ENCODE peak calls at places on chromosomes 13 and 19, in ten cellular contexts. One of them, this sample, is unnamed.
A peak's percentile ranks its signal among the peaks of the same experiment; 100 is the strongest.

GRCh38 chr13:95620498-95621140 is 23.9 kb downstream of the DZIP1 start:
- DNase-seq in right lobe of liver: no peak
- DNase-seq in lower leg skin: no peak
- DNase-seq in heart left ventricle: no peak
- DNase-seq in tibial nerve: no peak
- DNase-seq in breast epithelium: no peak
- DNase-seq in prostate gland: no peak
- DNase-seq in A549: no peak
- DNase-seq in body of pancreas: no peak
- DNase-seq in endothelial cell of umbilical vein: no peak
- DNase-seq in this sample: no peak

GRCh38 chr19:8640402-8641004 is 10.1 kb downstream of the NFILZ start:
- DNase-seq in right lobe of liver: peak; percentile 88
- DNase-seq in endothelial cell of umbilical vein: no peak
- DNase-seq in prostate gland: no peak
- DNase-seq in tibial nerve: no peak
- DNase-seq in body of pancreas: peak; percentile 15
- DNase-seq in heart left ventricle: peak; percentile 40
- DNase-seq in breast epithelium: no peak
- DNase-seq in lower leg skin: peak; percentile 93
- DNase-seq in A549: peak; percentile 97
- DNase-seq in this sample: no peak

GRCh38 chr13:110798595-110798994 is 85.1 kb downstream of the ING1 start:
- DNase-seq in tibial nerve: no peak
- DNase-seq in lower leg skin: no peak
- DNase-seq in A549: no peak
- DNase-seq in endothelial cell of umbilical vein: no peak
- DNase-seq in prostate gland: no peak
- DNase-seq in breast epithelium: no peak
- DNase-seq in body of pancreas: no peak
- DNase-seq in heart left ventricle: no peak
- DNase-seq in right lobe of liver: peak; percentile 85
- DNase-seq in this sample: no peak

GRCh38 chr19:29694669-29695627 is 20.1 kb downstream of the C19orf12 start:
- DNase-seq in endothelial cell of umbilical vein: peak; percentile 51
- DNase-seq in right lobe of liver: peak; percentile 90
- DNase-seq in tibial nerve: peak; percentile 79
- DNase-seq in heart left ventricle: peak; percentile 80
- DNase-seq in prostate gland: peak; percentile 70
- DNase-seq in body of pancreas: peak; percentile 88
- DNase-seq in breast epithelium: peak; percentile 78
- DNase-seq in A549: peak; percentile 85
- DNase-seq in lower leg skin: peak; percentile 96
- DNase-seq in this sample: no peak

GRCh38 chr19:11021760-11022144 is 60.9 kb downstream of the SMARCA4 start:
- DNase-seq in heart left ventricle: no peak
- DNase-seq in right lobe of liver: no peak
- DNase-seq in breast epithelium: no peak
- DNase-seq in endothelial cell of umbilical vein: no peak
- DNase-seq in lower leg skin: no peak
- DNase-seq in prostate gland: no peak
- DNase-seq in body of pancreas: no peak
- DNase-seq in A549: no peak
- DNase-seq in tibial nerve: no peak
- DNase-seq in this sample: no peak

GRCh38 chr19:883661-884211 is 9.3 kb downstream of the MED16 start:
- DNase-seq in endothelial cell of umbilical vein: no peak
- DNase-seq in heart left ventricle: no peak
- DNase-seq in A549: no peak
- DNase-seq in prostate gland: no peak
- DNase-seq in lower leg skin: no peak
- DNase-seq in right lobe of liver: no peak
- DNase-seq in breast epithelium: no peak
- DNase-seq in body of pancreas: no peak
- DNase-seq in tibial nerve: no peak
- DNase-seq in this sample: no peak

GRCh38 chr13:41716236-41716635 is 244.7 kb downstream of the VWA8 start:
- DNase-seq in right lobe of liver: no peak
- DNase-seq in heart left ventricle: no peak
- DNase-seq in body of pancreas: no peak
- DNase-seq in prostate gland: no peak
- DNase-seq in A549: no peak
- DNase-seq in tibial nerve: no peak
- DNase-seq in breast epithelium: no peak
- DNase-seq in lower leg skin: no peak
- DNase-seq in endothelial cell of umbilical vein: peak; percentile 49
- DNase-seq in this sample: no peak

GRCh38 chr19:56670961-56671612 is 470 bp downstream of the ZNF835 start:
- DNase-seq in tibial nerve: no peak
- DNase-seq in heart left ventricle: peak; percentile 29
- DNase-seq in right lobe of liver: no peak
- DNase-seq in prostate gland: no peak
- DNase-seq in A549: no peak
- DNase-seq in lower leg skin: peak; percentile 71
- DNase-seq in breast epithelium: no peak
- DNase-seq in endothelial cell of umbilical vein: no peak
- DNase-seq in body of pancreas: peak; percentile 82
- DNase-seq in this sample: no peak

GRCh38 chr13:38767506-38768265 is 80.8 kb downstream of the FREM2 start:
- DNase-seq in tibial nerve: no peak
- DNase-seq in heart left ventricle: no peak
- DNase-seq in body of pancreas: no peak
- DNase-seq in lower leg skin: no peak
- DNase-seq in A549: no peak
- DNase-seq in right lobe of liver: no peak
- DNase-seq in breast epithelium: no peak
- DNase-seq in endothelial cell of umbilical vein: no peak
- DNase-seq in prostate gland: no peak
- DNase-seq in this sample: no peak

GRCh38 chr13:110869805-110870706 is 44.8 kb downstream of the ANKRD10 start:
- DNase-seq in breast epithelium: peak; percentile 93
- DNase-seq in right lobe of liver: no peak
- DNase-seq in tibial nerve: peak; percentile 72
- DNase-seq in lower leg skin: peak; percentile 92
- DNase-seq in heart left ventricle: peak; percentile 85
- DNase-seq in prostate gland: peak; percentile 57
- DNase-seq in endothelial cell of umbilical vein: peak; percentile 99
- DNase-seq in body of pancreas: peak; percentile 88
- DNase-seq in A549: peak; percentile 96
- DNase-seq in this sample: peak; percentile 57

GRCh38 chr19:18868380-18869230 is 27.4 kb downstream of the CERS1 start:
- DNase-seq in endothelial cell of umbilical vein: no peak
- DNase-seq in prostate gland: no peak
- DNase-seq in heart left ventricle: no peak
- DNase-seq in breast epithelium: no peak
- DNase-seq in right lobe of liver: peak; percentile 49
- DNase-seq in A549: no peak
- DNase-seq in lower leg skin: no peak
- DNase-seq in tibial nerve: no peak
- DNase-seq in body of pancreas: no peak
- DNase-seq in this sample: no peak
- H3K4me3 ChIP-seq in endothelial cell of umbilical vein: no peak overlapping the region
- H3K4me3 ChIP-seq in prostate gland: peak overlapping the region; percentile 24
- H3K4me3 ChIP-seq in heart left ventricle: no peak overlapping the region
- H3K4me3 ChIP-seq in breast epithelium: no peak overlapping the region
- H3K4me3 ChIP-seq in right lobe of liver: no peak overlapping the region
- H3K4me3 ChIP-seq in A549: no peak overlapping the region
- H3K4me3 ChIP-seq in lower leg skin: no peak overlapping the region
- H3K4me3 ChIP-seq in tibial nerve: no peak overlapping the region
- H3K4me3 ChIP-seq in body of pancreas: no peak overlapping the region
- H3K4me3 ChIP-seq in this sample: no peak overlapping the region

GRCh38 chr19:38320969-38321339 is 1.3 kb downstream of the KCNK6 start:
- DNase-seq in right lobe of liver: no peak
- DNase-seq in tibial nerve: no peak
- DNase-seq in lower leg skin: no peak
- DNase-seq in heart left ventricle: no peak
- DNase-seq in prostate gland: no peak
- DNase-seq in breast epithelium: no peak
- DNase-seq in endothelial cell of umbilical vein: no peak
- DNase-seq in body of pancreas: no peak
- DNase-seq in A549: no peak
- DNase-seq in this sample: no peak

GRCh38 chr19:38317104-38317612 is 1.4 kb upstream of the YIF1B start:
- DNase-seq in prostate gland: no peak
- DNase-seq in lower leg skin: no peak
- DNase-seq in endothelial cell of umbilical vein: peak; percentile 66
- DNase-seq in body of pancreas: no peak
- DNase-seq in heart left ventricle: no peak
- DNase-seq in tibial nerve: no peak
- DNase-seq in breast epithelium: no peak
- DNase-seq in right lobe of liver: no peak
- DNase-seq in A549: no peak
- DNase-seq in this sample: no peak

GRCh38 chr19:38318595-38319142 is 976 bp upstream of the KCNK6 start:
- DNase-seq in A549: no peak
- DNase-seq in endothelial cell of umbilical vein: peak; percentile 50
- DNase-seq in right lobe of liver: no peak
- DNase-seq in prostate gland: peak; percentile 83
- DNase-seq in heart left ventricle: peak; percentile 60
- DNase-seq in breast epithelium: no peak
- DNase-seq in body of pancreas: peak; percentile 52
- DNase-seq in lower leg skin: no peak
- DNase-seq in tibial nerve: no peak
- DNase-seq in this sample: no peak

GRCh38 chr19:38321646-38322323 is 2.1 kb downstream of the KCNK6 start:
- DNase-seq in right lobe of liver: no peak
- DNase-seq in tibial nerve: no peak
- DNase-seq in A549: no peak
- DNase-seq in breast epithelium: no peak
- DNase-seq in lower leg skin: no peak
- DNase-seq in heart left ventricle: peak; percentile 78
- DNase-seq in body of pancreas: peak; percentile 27
- DNase-seq in endothelial cell of umbilical vein: no peak
- DNase-seq in prostate gland: no peak
- DNase-seq in this sample: no peak

DNA sequence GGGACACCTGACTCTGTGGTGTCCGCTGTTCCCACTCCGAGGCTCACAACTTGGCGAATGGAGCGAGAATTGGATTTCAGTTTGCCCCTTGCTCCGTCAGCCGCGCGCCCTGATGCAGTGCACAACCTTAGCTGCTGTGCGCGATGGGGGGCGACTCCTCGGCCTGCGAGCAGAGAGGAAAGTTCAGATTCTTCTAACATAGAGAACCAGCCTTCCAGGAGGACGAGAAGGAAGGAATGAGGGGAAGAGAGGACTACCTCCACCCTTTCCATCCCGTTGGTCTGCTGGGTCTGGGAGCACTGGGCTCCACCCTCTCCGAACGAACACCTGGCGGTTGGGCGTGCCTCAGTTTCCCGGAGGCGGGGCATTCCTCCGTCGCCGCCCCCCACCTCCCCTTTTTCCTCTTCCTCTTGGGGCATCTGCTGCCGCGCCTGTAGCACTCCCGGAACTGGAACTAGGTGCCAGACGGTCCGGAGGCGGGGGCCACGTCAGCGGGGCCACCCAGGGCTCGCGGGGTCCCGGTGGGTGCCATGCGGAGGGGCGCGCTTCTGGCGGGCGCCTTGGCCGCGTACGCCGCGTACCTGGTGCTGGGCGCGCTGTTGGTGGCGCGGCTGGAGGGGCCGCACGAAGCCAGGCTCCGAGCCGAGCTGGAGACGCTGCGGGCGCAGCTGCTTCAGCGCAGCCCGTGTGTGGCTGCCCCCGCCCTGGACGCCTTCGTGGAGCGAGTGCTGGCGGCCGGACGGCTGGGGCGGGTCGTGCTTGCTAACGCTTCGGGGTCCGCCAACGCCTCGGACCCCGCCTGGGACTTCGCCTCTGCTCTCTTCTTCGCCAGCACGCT is at the start of gene KCNK6:
- DNase-seq in lower leg skin: peak; percentile 92
- DNase-seq in tibial nerve: no peak
- DNase-seq in right lobe of liver: peak; percentile 67
- DNase-seq in A549: no peak
- DNase-seq in body of pancreas: peak; percentile 63
- DNase-seq in prostate gland: peak; percentile 57
- DNase-seq in heart left ventricle: peak; percentile 66
- DNase-seq in endothelial cell of umbilical vein: peak; percentile 47
- DNase-seq in breast epithelium: no peak
- DNase-seq in this sample: no peak
- TF ChIP-seq POLR2A in lower leg skin: no peak
- TF ChIP-seq POLR2A in tibial nerve: no peak
- TF ChIP-seq POLR2A in right lobe of liver: peak; percentile 60
- TF ChIP-seq POLR2A in A549: peak; percentile 58
- TF ChIP-seq POLR2A in body of pancreas: peak; percentile 61
- TF ChIP-seq POLR2A in prostate gland: peak; percentile 80
- TF ChIP-seq POLR2A in heart left ventricle: no peak
- TF ChIP-seq POLR2A in endothelial cell of umbilical vein: no peak
- TF ChIP-seq POLR2A in breast epithelium: no peak
- TF ChIP-seq POLR2A in this sample: no peak

DNA sequence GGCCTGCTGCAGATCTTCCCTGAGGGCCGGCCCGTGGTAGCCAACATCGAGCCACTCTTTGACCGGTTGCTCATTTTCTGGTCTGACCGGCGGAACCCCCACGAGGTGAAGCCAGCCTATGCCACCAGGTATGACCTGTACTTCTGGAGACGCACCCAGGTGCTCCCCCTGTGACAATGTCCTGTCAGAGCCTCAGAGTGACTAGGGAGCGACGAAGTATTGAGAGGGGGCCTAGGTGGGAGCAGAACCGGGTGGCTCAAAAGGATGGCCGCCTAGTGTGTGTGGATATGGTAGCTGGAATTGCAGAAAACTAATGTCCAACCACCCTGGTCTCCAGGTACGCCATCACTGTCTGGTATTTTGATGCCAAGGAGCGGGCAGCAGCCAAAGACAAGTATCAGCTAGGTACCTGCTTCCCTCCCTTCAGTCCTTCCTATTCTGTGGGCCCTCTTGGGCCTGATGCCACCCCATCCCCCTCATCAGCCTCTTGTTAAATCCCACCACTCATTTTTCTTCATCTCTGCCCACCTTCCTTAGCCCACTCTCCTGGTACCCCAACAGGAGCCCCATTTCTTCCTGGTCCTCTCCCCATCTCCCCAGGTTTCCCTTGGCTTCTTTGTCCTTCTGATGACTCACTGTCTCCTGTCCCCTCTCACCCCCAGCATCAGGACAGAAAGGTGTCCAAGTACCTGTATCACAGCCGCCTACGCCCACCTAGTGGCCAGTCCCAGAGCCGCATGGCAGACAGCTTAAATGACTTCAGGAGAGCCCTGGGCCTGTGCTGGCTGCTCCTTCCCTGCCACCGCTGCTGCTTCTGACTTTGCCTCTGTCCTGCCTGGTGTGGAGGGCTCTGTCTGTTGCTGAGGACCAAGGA is 8.4 kb downstream of the EGLN2 start:
- DNase-seq in lower leg skin: no peak
- DNase-seq in prostate gland: no peak
- DNase-seq in body of pancreas: no peak
- DNase-seq in heart left ventricle: no peak
- DNase-seq in endothelial cell of umbilical vein: no peak
- DNase-seq in A549: peak; percentile 78
- DNase-seq in tibial nerve: no peak
- DNase-seq in breast epithelium: no peak
- DNase-seq in right lobe of liver: no peak
- DNase-seq in this sample: no peak
- TF ChIP-seq CTCF in lower leg skin: no peak
- TF ChIP-seq CTCF in prostate gland: peak; percentile 38
- TF ChIP-seq CTCF in body of pancreas: peak; percentile 15
- TF ChIP-seq CTCF in heart left ventricle: no peak
- TF ChIP-seq CTCF in endothelial cell of umbilical vein: peak; percentile 11
- TF ChIP-seq CTCF in A549: peak; percentile 34
- TF ChIP-seq CTCF in tibial nerve: no peak
- TF ChIP-seq CTCF in breast epithelium: no peak
- TF ChIP-seq CTCF in right lobe of liver: peak; percentile 13
- TF ChIP-seq CTCF in this sample: peak; percentile 44

GRCh38 chr19:13138916-13139198 is 11.3 kb downstream of the STX10 start:
- DNase-seq in A549: no peak
- DNase-seq in lower leg skin: no peak
- DNase-seq in heart left ventricle: no peak
- DNase-seq in endothelial cell of umbilical vein: no peak
- DNase-seq in tibial nerve: no peak
- DNase-seq in prostate gland: no peak
- DNase-seq in body of pancreas: no peak
- DNase-seq in breast epithelium: no peak
- DNase-seq in right lobe of liver: no peak
- DNase-seq in this sample: no peak
- H3K4me3 ChIP-seq in A549: no peak overlapping the region
- H3K4me3 ChIP-seq in lower leg skin: no peak overlapping the region
- H3K4me3 ChIP-seq in heart left ventricle: no peak overlapping the region
- H3K4me3 ChIP-seq in endothelial cell of umbilical vein: no peak overlapping the region
- H3K4me3 ChIP-seq in tibial nerve: no peak overlapping the region
- H3K4me3 ChIP-seq in prostate gland: no peak overlapping the region
- H3K4me3 ChIP-seq in body of pancreas: no peak overlapping the region
- H3K4me3 ChIP-seq in breast epithelium: no peak overlapping the region
- H3K4me3 ChIP-seq in right lobe of liver: no peak overlapping the region
- H3K4me3 ChIP-seq in this sample: no peak overlapping the region

This sample was measured in esophagus squamous epithelium.